ENCODE peak calls at places on chromosomes 6 and 20, in six cellular contexts. M, F, N, I, Z and X are unnamed samples.

GRCh38 chr20:64115171-64115911 is 8.0 kb upstream of the NPBWR2 start:
- DNase-seq in M (no peak), N (no peak), F (peak), I (no peak), Z (no peak), X (peak)

GRCh38 chr6:33632603-33633039 is 11.5 kb downstream of the ITPR3 start:
- DNase-seq in M (peak), I (peak), Z (no peak), N (peak), F (peak), X (no peak)

GRCh38 chr20:7980332-7981046 is 39.1 kb downstream of the TMX4 start:
- DNase-seq in M (peak), Z (no peak), F (peak), I (peak), N (no peak), X (peak)

GRCh38 chr6:33082702-33083101 is 6.9 kb downstream of the HLA-DPB1 start:
- DNase-seq in N (no peak), Z (no peak), M (peak), I (no peak), F (peak), X (no peak)

GRCh38 chr20:62516345-62516744 is 40.5 kb upstream of the GATA5 start:
- DNase-seq in M (peak), F (no peak), N (no peak), I (peak), Z (no peak), X (peak)

GRCh38 chr6:2434116-2434515 is 188.7 kb upstream of the GMDS start:
- DNase-seq in F (no peak), Z (no peak), I (no peak), N (no peak), M (no peak), X (no peak)

GRCh38 chr6:63803371-63803770 is 167.8 kb downstream of the PHF3 start:
- DNase-seq in Z (no peak), I (no peak), N (no peak), F (no peak), M (no peak), X (no peak)

GRCh38 chr6:118565317-118565960 is 17.3 kb downstream of the PLN start:
- DNase-seq in F (peak), N (no peak), Z (no peak), I (no peak), M (peak), X (peak)

GRCh38 chr20:58271596-58272460 is 37.7 kb upstream of the RAB22A start:
- DNase-seq in I (no peak), Z (no peak), M (no peak), N (no peak), F (peak), X (no peak)

GRCh38 chr20:43341541-43341940 is 116.2 kb upstream of the SRSF6 start:
- DNase-seq in I (no peak), N (no peak), F (no peak), M (no peak), Z (no peak), X (no peak)

GRCh38 chr6:41653642-41654432 is 15.6 kb downstream of the MDFI start:
- DNase-seq in M (no peak), N (no peak), Z (no peak), I (no peak), F (no peak), X (no peak)